ENCODE peak calls at places on chromosomes 11 and 22, in eight cellular contexts. N is RPMI8226; M is stimulated activated CD4-positive, alpha-beta T cell treated with anti-CD3 and anti-CD28 coated beads, Interleukin-1b, Interleukin-23, amount 100 ng/mL, for 24 hours; O is T-helper 2 cell; B is EH; F is sciatic nerve; S is suprapubic skin; T is effector CD4-positive, alpha-beta T cell. P is an unnamed sample.

GRCh38 chr11:67384851-67385366 is 6.9 kb upstream of the RAD9A start:
- DNase-seq in N (peak; percentile 32), M (no peak), O (no peak), B (peak; percentile 74), F (no peak), S (no peak), T (no peak), P (no peak)

GRCh38 chr11:62860835-62861563 is 19.7 kb upstream of the SLC3A2 start:
- DNase-seq in N (peak; percentile 10), M (no peak), O (no peak), B (no peak), F (no peak), S (no peak), T (no peak), P (no peak)

GRCh38 chr22:49525776-49526535 is 301.7 kb downstream of the BRD1 start:
- DNase-seq in N (no peak), M (no peak), O (no peak), B (no peak), F (no peak), S (no peak), T (no peak), P (no peak)

GRCh38 chr11:61732705-61733104 is 19.7 kb upstream of the MYRF start:
- DNase-seq in N (no peak), M (no peak), O (no peak), B (peak; percentile 50), F (no peak), S (no peak), T (no peak), P (no peak)

GRCh38 chr11:4146070-4146764 is 51.6 kb downstream of the RRM1 start:
- DNase-seq in N (no peak), M (no peak), O (no peak), B (no peak), F (no peak), S (no peak), T (no peak), P (no peak)

GRCh38 chr11:45225277-45225676 is 60.9 kb downstream of the SYT13 start:
- DNase-seq in N (no peak), M (no peak), O (no peak), B (no peak), F (no peak), S (no peak), T (no peak), P (no peak)

GRCh38 chr11:77055913-77056312 is 10.9 kb upstream of the CAPN5 start:
- DNase-seq in N (no peak), M (no peak), O (no peak), B (no peak), F (no peak), S (peak; percentile 42), T (no peak), P (no peak)

GRCh38 chr11:85827768-85828639 is 17.1 kb upstream of the SYTL2 start:
- DNase-seq in N (no peak), M (no peak), O (no peak), B (peak; percentile 96), F (no peak), S (no peak), T (peak; percentile 14), P (no peak)

GRCh38 chr22:26725012-26725676 is 67.8 kb downstream of the MIAT start:
- DNase-seq in N (no peak), M (no peak), O (no peak), B (no peak), F (no peak), S (no peak), T (no peak), P (no peak)

GRCh38 chr22:44545773-44546172 is 47.7 kb upstream of the RTL6 start:
- DNase-seq in N (no peak), M (no peak), O (no peak), B (no peak), F (no peak), S (peak; percentile 42), T (no peak), P (peak; percentile 43)

GRCh38 chr11:134537941-134538340 is 125.9 kb upstream of the B3GAT1 start:
- DNase-seq in N (no peak), M (no peak), O (no peak), B (no peak), F (peak; percentile 13), S (peak; percentile 17), T (no peak), P (no peak)

GRCh38 chr22:22682807-22683667 is 38.6 kb downstream of the GGTLC2 start:
- DNase-seq in N (no peak), M (no peak), O (no peak), B (peak; percentile 77), F (no peak), S (no peak), T (no peak), P (no peak)

GRCh38 chr11:119847836-119848235 is 118.8 kb upstream of the NECTIN1 start:
- DNase-seq in N (no peak), M (no peak), O (no peak), B (no peak), F (no peak), S (no peak), T (no peak), P (no peak)

GRCh38 chr11:61609970-61610347 is 29.1 kb upstream of the SYT7 start:
- DNase-seq in N (peak; percentile 64), M (no peak), O (no peak), B (no peak), F (no peak), S (no peak), T (no peak), P (no peak)

GRCh38 chr11:91248199-91248807 is 976.3 kb upstream of the FAT3 start:
- DNase-seq in N (peak; percentile 37), M (no peak), O (no peak), B (peak; percentile 16), F (no peak), S (no peak), T (no peak), P (no peak)

GRCh38 chr22:46799626-46800025 is 37.2 kb downstream of the TBC1D22A start:
- DNase-seq in N (no peak), M (no peak), O (no peak), B (no peak), F (peak; percentile 17), S (peak; percentile 43), T (no peak), P (no peak)

GRCh38 chr11:70448983-70449567 is 50.7 kb downstream of the CTTN start:
- DNase-seq in N (no peak), M (no peak), O (no peak), B (no peak), F (no peak), S (no peak), T (no peak), P (no peak)

GRCh38 chr11:45180158-45180887 is 33.9 kb downstream of the PRDM11 start:
- DNase-seq in N (peak; percentile 31), M (no peak), O (no peak), B (peak; percentile 58), F (peak; percentile 69), S (no peak), T (no peak), P (peak; percentile 81)

GRCh38 chr11:73242291-73243092 is 24.4 kb downstream of the P2RY2 start:
- DNase-seq in N (peak; percentile 83), M (peak; percentile 16), O (peak; percentile 43), B (peak; percentile 82), F (peak; percentile 81), S (peak; percentile 74), T (peak; percentile 30), P (peak; percentile 91)

GRCh38 chr22:26848244-26848920 is 191.0 kb downstream of the MIAT start:
- DNase-seq in N (no peak), M (no peak), O (no peak), B (no peak), F (no peak), S (no peak), T (no peak), P (peak; percentile 21)

GRCh38 chr11:34827239-34827638 is 88.9 kb downstream of the APIP start:
- DNase-seq in N (no peak), M (no peak), O (no peak), B (no peak), F (no peak), S (no peak), T (no peak), P (no peak)

GRCh38 chr22:45207981-45208664 is 32.6 kb downstream of the KIAA0930 start:
- DNase-seq in N (no peak), M (no peak), O (no peak), B (peak; percentile 77), F (peak; percentile 42), S (no peak), T (no peak), P (no peak)

GRCh38 chr22:45880091-45880651 is 96.8 kb downstream of the WNT7B start:
- DNase-seq in N (no peak), M (no peak), O (no peak), B (no peak), F (peak; percentile 48), S (peak; percentile 39), T (no peak), P (peak; percentile 50)

GRCh38 chr22:38144025-38144405 is 33.5 kb upstream of the BAIAP2L2 start:
- DNase-seq in N (peak; percentile 11), M (no peak), O (no peak), B (peak; percentile 23), F (peak; percentile 50), S (peak; percentile 51), T (no peak), P (no peak)

GRCh38 chr22:46614070-46614931 is 5.9 kb upstream of the GRAMD4 start:
- DNase-seq in N (peak; percentile 83), M (peak; percentile 26), O (peak; percentile 40), B (no peak), F (no peak), S (no peak), T (peak; percentile 64), P (no peak)

GRCh38 chr11:17266781-17267180 is 9.8 kb upstream of the NUCB2 start:
- DNase-seq in N (no peak), M (no peak), O (no peak), B (no peak), F (no peak), S (no peak), T (no peak), P (no peak)

GRCh38 chr11:105609832-105610781 is at the start of gene GRIA4:
- DNase-seq in N (peak; percentile 87), M (no peak), O (no peak), B (peak; percentile 40), F (peak; percentile 54), S (peak; percentile 58), T (no peak), P (peak; percentile 79)

GRCh38 chr22:37166675-37167066 is 17.0 kb upstream of the IL2RB start:
- DNase-seq in N (peak; percentile 81), M (peak; percentile 61), O (peak; percentile 78), B (peak; percentile 77), F (peak; percentile 91), S (peak; percentile 91), T (peak; percentile 76), P (peak; percentile 86)

GRCh38 chr11:93567406-93567819 is 24.2 kb upstream of the SMCO4 start:
- DNase-seq in N (no peak), M (no peak), O (no peak), B (peak; percentile 52), F (no peak), S (peak; percentile 65), T (no peak), P (no peak)

GRCh38 chr11:122138759-122139594 is 23.0 kb upstream of the BLID start:
- DNase-seq in N (no peak), M (no peak), O (no peak), B (peak; percentile 41), F (no peak), S (no peak), T (no peak), P (no peak)